ENCODE peak calls at places on chromosomes 3 and 15, in seven cellular contexts. D is CD8-positive, alpha-beta T cell; P is kidney epithelial cell; M is aorta; N is A549; R is breast epithelium; L is heart right ventricle. A is an unnamed sample.

GRCh38 chr15:52417501-52417900 is 111.2 kb downstream of the MYO5A start:
- DNase-seq in D (no peak), P (no peak), M (no peak), N (no peak), R (no peak), L (no peak), A (peak; percentile 62)

GRCh38 chr3:173826901-173827609 is 429.5 kb downstream of the NLGN1 start:
- DNase-seq in D (no peak), P (no peak), M (no peak), N (no peak), R (no peak), L (no peak), A (no peak)

GRCh38 chr3:9037113-9037715 is 73.9 kb upstream of the RAD18 start:
- DNase-seq in D (no peak), P (no peak), M (peak; percentile 62), N (no peak), R (no peak), L (peak; percentile 49), A (peak; percentile 19)

GRCh38 chr3:56825579-56826438 is 24.1 kb upstream of the ARHGEF3 start:
- DNase-seq in D (no peak), P (no peak), M (no peak), N (no peak), R (no peak), L (no peak), A (no peak)

GRCh38 chr3:126015075-126015474 is 46.1 kb downstream of the ROPN1B start:
- DNase-seq in D (no peak), P (no peak), M (no peak), N (no peak), R (no peak), L (no peak), A (no peak)

GRCh38 chr15:62847900-62848489 is 194.6 kb upstream of the TPM1 start:
- DNase-seq in D (peak; percentile 32), P (no peak), M (peak; percentile 81), N (peak; percentile 89), R (no peak), L (peak; percentile 74), A (peak; percentile 83)

GRCh38 chr3:32198011-32198410 is 40.5 kb upstream of the CMTM8 start:
- DNase-seq in D (no peak), P (no peak), M (no peak), N (no peak), R (no peak), L (no peak), A (no peak)

GRCh38 chr3:61568127-61568526 is 6.8 kb downstream of the PTPRG start:
- DNase-seq in D (no peak), P (no peak), M (no peak), N (no peak), R (no peak), L (no peak), A (no peak)

GRCh38 chr3:115517457-115518050 is 105.8 kb upstream of the GAP43 start:
- DNase-seq in D (no peak), P (no peak), M (no peak), N (no peak), R (no peak), L (no peak), A (no peak)

GRCh38 chr3:33037479-33037878 is 59.5 kb downstream of the GLB1 start:
- DNase-seq in D (no peak), P (no peak), M (no peak), N (no peak), R (no peak), L (no peak), A (no peak)

GRCh38 chr3:48306290-48306689 is 27.2 kb downstream of the SPINK8 start:
- DNase-seq in D (no peak), P (no peak), M (no peak), N (no peak), R (no peak), L (no peak), A (no peak)

GRCh38 chr15:59280855-59281254 is 74.2 kb downstream of the LDHAL6B start:
- DNase-seq in D (no peak), P (no peak), M (no peak), N (no peak), R (no peak), L (no peak), A (no peak)

GRCh38 chr3:44915702-44916438 is 41.5 kb downstream of the TGM4 start:
- DNase-seq in D (no peak), P (no peak), M (no peak), N (no peak), R (no peak), L (peak; percentile 11), A (no peak)

GRCh38 chr15:67189326-67190051 is 65.0 kb downstream of the AAGAB start:
- DNase-seq in D (no peak), P (no peak), M (peak; percentile 93), N (no peak), R (no peak), L (peak; percentile 85), A (no peak)

GRCh38 chr15:80778964-80779657 is at the start of gene CEMIP:
- DNase-seq in D (peak; percentile 21), P (no peak), M (peak; percentile 71), N (peak; percentile 81), R (peak; percentile 65), L (peak; percentile 49), A (peak; percentile 84)

GRCh38 chr3:158091526-158091925 is 14.7 kb downstream of the SHOX2 start:
- DNase-seq in D (no peak), P (no peak), M (no peak), N (peak; percentile 50), R (no peak), L (no peak), A (no peak)

GRCh38 chr15:90836296-90836871 is 32.0 kb upstream of the FURIN start:
- DNase-seq in D (no peak), P (peak; percentile 49), M (no peak), N (peak; percentile 53), R (no peak), L (peak; percentile 45), A (peak; percentile 39)

GRCh38 chr3:52245322-52246263 is at the start of gene PPM1M:
- DNase-seq in D (peak; percentile 67), P (no peak), M (peak; percentile 70), N (peak; percentile 35), R (no peak), L (peak; percentile 49), A (peak; percentile 35)

GRCh38 chr3:194671511-194671899 is 486 bp downstream of the LSG1 start:
- DNase-seq in D (peak; percentile 30), P (no peak), M (no peak), N (peak; percentile 42), R (no peak), L (no peak), A (peak; percentile 37)

GRCh38 chr3:14915636-14916222 is 31.7 kb upstream of the NR2C2 start:
- DNase-seq in D (peak; percentile 27), P (no peak), M (no peak), N (peak; percentile 20), R (no peak), L (no peak), A (no peak)

GRCh38 chr3:146382386-146382785 is 87.0 kb downstream of the PLSCR2 start:
- DNase-seq in D (no peak), P (no peak), M (no peak), N (peak; percentile 65), R (no peak), L (no peak), A (no peak)

DNA sequence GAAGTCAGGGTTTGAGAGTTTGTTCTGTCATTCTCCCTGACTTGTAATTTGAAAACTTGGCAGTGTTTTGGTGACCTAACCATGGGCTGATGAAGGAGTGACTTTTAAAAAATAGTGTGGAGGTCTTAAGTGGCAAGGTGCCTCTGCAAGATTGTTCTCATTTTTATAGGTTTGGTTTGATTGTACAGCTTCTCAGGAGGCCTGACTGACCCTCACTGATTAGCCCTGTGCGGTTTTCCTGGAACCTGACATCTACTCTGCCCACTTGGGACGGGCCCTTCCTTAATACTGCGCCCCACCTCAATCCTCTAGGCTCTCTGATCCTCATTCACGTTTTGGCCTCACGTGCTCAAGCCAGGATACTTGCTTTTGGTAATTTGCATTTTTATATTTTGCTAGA is 2.8 kb downstream of the UBE2E1 start:
- DNase-seq in D (no peak), P (no peak), M (no peak), N (no peak), R (no peak), L (no peak), A (no peak)
- H3K4me3 ChIP-seq in D (no peak overlapping the region), P (no peak overlapping the region), M (no peak overlapping the region), N (no peak overlapping the region), R (no peak overlapping the region), L (no peak overlapping the region), A (no peak overlapping the region)

GRCh38 chr3:46092704-46093085 is 65.4 kb upstream of the XCR1 start:
- DNase-seq in D (no peak), P (no peak), M (no peak), N (no peak), R (no peak), L (no peak), A (no peak)
- H3K4me3 ChIP-seq in D (no peak overlapping the region), P (no peak overlapping the region), M (no peak overlapping the region), N (no peak overlapping the region), R (no peak overlapping the region), L (no peak overlapping the region), A (no peak overlapping the region)

GRCh38 chr15:42576776-42577175 is 1.4 kb downstream of the STARD9 start:
- DNase-seq in D (no peak), P (no peak), M (no peak), N (no peak), R (no peak), L (no peak), A (no peak)

GRCh38 chr15:42576040-42576594 is 711 bp downstream of the STARD9 start:
- DNase-seq in D (no peak), P (no peak), M (no peak), N (no peak), R (no peak), L (no peak), A (no peak)

GRCh38 chr15:42578984-42579537 is 3.7 kb downstream of the STARD9 start:
- DNase-seq in D (no peak), P (no peak), M (no peak), N (no peak), R (no peak), L (no peak), A (no peak)

GRCh38 chr15:42575188-42576039 is at the start of gene STARD9:
- DNase-seq in D (peak; percentile 93), P (peak; percentile 90), M (peak; percentile 99), N (peak; percentile 96), R (peak; percentile 95), L (peak; percentile 98), A (peak; percentile 100)

GRCh38 chr15:42577514-42578031 is 2.2 kb downstream of the STARD9 start:
- DNase-seq in D (no peak), P (no peak), M (no peak), N (no peak), R (no peak), L (no peak), A (no peak)
- H3K4me3 ChIP-seq in D (no peak overlapping the region), P (no peak overlapping the region), M (no peak overlapping the region), N (no peak overlapping the region), R (no peak overlapping the region), L (no peak overlapping the region), A (no peak overlapping the region)

DNA sequence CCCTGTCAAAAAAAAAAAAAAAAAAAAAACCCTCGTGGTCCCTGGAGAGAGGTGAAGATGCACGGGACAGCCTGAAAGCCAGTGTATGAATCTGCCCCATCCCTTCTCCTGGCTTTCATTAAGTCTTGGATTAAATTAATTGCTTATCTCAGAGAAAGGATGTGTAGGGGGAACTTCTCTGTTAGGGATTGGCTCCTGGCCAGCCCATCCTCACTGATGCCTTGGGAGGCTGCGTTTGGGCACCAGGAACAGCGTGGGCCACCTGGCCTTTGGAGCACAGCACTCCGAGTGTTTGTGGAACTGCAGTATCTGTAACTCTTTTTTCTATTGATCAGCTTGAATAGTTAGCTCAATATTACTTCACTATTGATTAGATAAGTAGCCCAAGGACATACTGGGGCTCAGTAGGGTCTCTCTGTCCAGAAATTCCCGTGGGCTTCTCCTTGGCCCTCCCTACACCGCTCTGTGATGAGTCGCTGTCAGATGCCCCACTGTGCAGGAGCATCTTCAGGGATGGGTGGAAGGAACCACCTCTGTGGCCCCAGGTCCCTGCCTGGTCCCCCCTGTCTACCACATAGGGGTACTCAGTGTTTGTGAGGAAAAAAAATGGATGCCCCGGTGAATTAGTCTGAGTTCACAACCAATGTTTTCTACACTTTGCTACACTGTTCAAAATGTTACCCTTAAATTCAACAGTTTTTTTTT is 2.0 kb downstream of the PXYLP1 start:
- DNase-seq in D (no peak), P (no peak), M (no peak), N (no peak), R (no peak), L (no peak), A (peak; percentile 62)
- H3K4me3 ChIP-seq in D (no peak overlapping the region), P (no peak overlapping the region), M (no peak overlapping the region), N (no peak overlapping the region), R (no peak overlapping the region), L (no peak overlapping the region), A (peak overlapping the region; percentile 15)

A was measured in BE2C.